ENCODE peak calls at places on chromosomes 11 and 22, in seven cellular contexts. B is fibroblast of mammary gland, U is PC-3, I is IMR-90, A is Calu3, P is foreskin fibroblast, L is breast epithelium. F is an unnamed sample.

GRCh38 chr22:41568811-41569210 is 8.0 kb downstream of the CSDC2 start:
- DNase-seq in A (no peak), L (no peak), U (no peak), B (no peak), P (no peak), I (no peak), F (no peak)

GRCh38 chr11:102589047-102589459 is 36.1 kb downstream of the MMP20 start:
- DNase-seq in I (no peak), U (no peak), L (no peak), B (no peak), P (no peak), A (no peak), F (no peak)

GRCh38 chr11:10581481-10582019 is 13.1 kb upstream of the LYVE1 start:
- DNase-seq in I (peak), P (no peak), U (peak), B (peak), L (peak), A (no peak), F (no peak)

GRCh38 chr11:118084247-118084646 is 2.5 kb downstream of the SMIM35 start:
- DNase-seq in L (no peak), U (peak), B (peak), A (no peak), P (peak), I (no peak), F (no peak)

GRCh38 chr11:95768521-95768920 is 21.1 kb downstream of the FAM76B start:
- DNase-seq in A (no peak), L (no peak), B (no peak), P (no peak), U (no peak), I (peak), F (no peak)

GRCh38 chr11:32809313-32809712 is 14.9 kb upstream of the CCDC73 start:
- DNase-seq in A (peak), B (peak), I (peak), U (peak), L (peak), P (peak), F (peak)

GRCh38 chr11:45304111-45304991 is 18.2 kb upstream of the SYT13 start:
- DNase-seq in P (no peak), U (no peak), B (no peak), A (no peak), L (no peak), I (no peak), F (no peak)

GRCh38 chr11:66749091-66749490 is 20.1 kb upstream of the SPTBN2 start:
- DNase-seq in I (no peak), U (peak), A (peak), B (no peak), P (no peak), L (peak), F (no peak)

GRCh38 chr11:6654281-6655019 is 1.2 kb downstream of the DCHS1 start:
- DNase-seq in L (no peak), B (no peak), I (no peak), A (no peak), P (no peak), U (no peak), F (no peak)

GRCh38 chr11:121547574-121547973 is 94.8 kb upstream of the SORL1-AS1 start:
- DNase-seq in I (no peak), U (no peak), L (no peak), B (no peak), A (no peak), P (no peak), F (no peak)

GRCh38 chr11:35980646-35981402 is 37.0 kb downstream of the LDLRAD3 start:
- DNase-seq in B (peak), P (no peak), I (peak), A (no peak), L (no peak), U (no peak), F (no peak)

GRCh38 chr11:105673089-105673488 is 63.2 kb downstream of the GRIA4 start:
- DNase-seq in I (peak), P (peak), A (peak), U (peak), L (no peak), B (peak), F (peak)

GRCh38 chr11:283405-284080 is 5.3 kb downstream of the NLRP6 start:
- DNase-seq in U (no peak), A (no peak), P (no peak), B (no peak), I (no peak), L (no peak), F (no peak)

GRCh38 chr11:3797329-3798090 is at the start of gene NUP98:
- DNase-seq in P (peak), I (peak), A (peak), U (peak), L (peak), B (peak), F (peak)

GRCh38 chr22:47051435-47052175 is 289.2 kb downstream of the TBC1D22A start:
- DNase-seq in L (no peak), B (no peak), A (no peak), I (no peak), P (no peak), U (no peak), F (no peak)

GRCh38 chr22:46195487-46196165 is 45.3 kb downstream of the PPARA start:
- DNase-seq in I (peak), A (peak), U (no peak), P (no peak), B (no peak), L (no peak), F (no peak)

GRCh38 chr22:42173183-42173926 is 42.7 kb upstream of the CYP2D6 start:
- DNase-seq in U (no peak), A (no peak), L (no peak), P (no peak), I (no peak), B (peak), F (no peak)

DNA sequence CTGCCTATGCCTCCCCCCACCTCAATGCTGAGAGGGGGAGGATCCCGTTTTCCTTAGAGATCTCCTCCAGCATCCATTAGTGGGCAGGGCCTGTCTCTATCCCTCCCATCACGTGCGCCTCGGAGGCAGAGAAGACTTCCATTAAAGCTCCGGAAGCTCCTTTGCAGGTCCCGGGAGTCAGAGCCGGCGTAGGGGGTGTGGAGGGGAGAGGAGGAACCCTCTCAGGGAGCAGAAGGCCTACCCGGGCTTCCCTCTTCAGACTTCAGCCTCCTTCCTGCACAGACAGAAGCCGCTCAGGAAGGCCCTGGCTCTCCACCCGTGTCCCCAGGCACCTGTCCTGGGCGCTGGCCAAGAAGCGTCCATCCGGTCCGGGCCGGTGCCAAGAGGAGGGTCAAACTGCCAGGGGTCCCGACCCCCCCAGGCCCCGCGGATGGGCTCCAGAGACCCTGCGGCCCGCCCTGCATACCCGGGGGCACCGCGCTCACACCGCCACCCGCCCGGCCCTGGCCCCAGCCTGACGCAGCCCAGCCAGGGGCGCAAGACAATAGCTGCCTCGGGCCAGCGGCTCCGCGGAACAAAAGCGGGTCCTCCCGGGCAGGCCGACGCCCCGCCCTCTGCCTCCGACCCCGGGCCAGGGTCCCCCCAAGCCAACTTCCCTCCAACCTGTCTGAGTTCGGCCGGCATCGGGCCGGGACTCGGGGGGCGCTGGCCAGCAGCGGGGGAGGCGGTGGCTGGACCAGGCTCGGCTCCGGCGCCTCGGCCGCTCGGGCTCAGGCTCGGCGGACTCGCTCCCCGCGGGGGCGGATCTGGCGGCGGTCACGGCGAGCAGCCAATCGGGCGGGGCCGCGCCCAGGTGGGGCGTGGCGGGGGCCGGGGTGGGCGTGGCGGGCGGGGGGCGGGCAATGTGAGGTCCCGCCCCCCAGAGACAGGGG is 29.9 kb downstream of the ARVCF start:
- DNase-seq in U (peak), I (peak), B (peak), P (peak), L (peak), A (peak), F (peak)
- TF ChIP-seq CTCF in U (no peak), I (no peak), B (no peak), P (no peak), L (no peak), A (no peak), F (no peak)

GRCh38 chr11:104148696-104149095 is 15.3 kb downstream of the PDGFD start:
- DNase-seq in P (peak), A (no peak), L (no peak), U (no peak), I (no peak), B (no peak), F (no peak)
- TF ChIP-seq CTCF in P (no peak), A (no peak), L (no peak), U (no peak), I (no peak), B (no peak), F (no peak)

GRCh38 chr11:69644071-69644961 is 3.4 kb downstream of the CCND1 start:
- DNase-seq in A (peak), P (peak), L (peak), I (peak), U (peak), B (peak), F (no peak)

GRCh38 chr11:69642913-69643632 is 2.1 kb downstream of the CCND1 start:
- DNase-seq in U (peak), P (peak), I (peak), A (peak), B (peak), L (peak), F (peak)

GRCh38 chr11:69644962-69645675 is 4.2 kb downstream of the CCND1 start:
- DNase-seq in P (no peak), U (peak), A (no peak), I (no peak), L (no peak), B (no peak), F (no peak)

GRCh38 chr11:69642549-69642912 is 1.6 kb downstream of the CCND1 start:
- DNase-seq in U (no peak), B (no peak), I (no peak), P (no peak), L (no peak), A (no peak), F (no peak)

GRCh38 chr11:69643646-69644045 is 2.7 kb downstream of the CCND1 start:
- DNase-seq in U (peak), A (no peak), I (no peak), P (no peak), B (no peak), L (no peak), F (no peak)
- TF ChIP-seq CTCF in U (peak), A (peak), I (no peak), P (no peak), B (no peak), L (no peak), F (no peak)

DNA sequence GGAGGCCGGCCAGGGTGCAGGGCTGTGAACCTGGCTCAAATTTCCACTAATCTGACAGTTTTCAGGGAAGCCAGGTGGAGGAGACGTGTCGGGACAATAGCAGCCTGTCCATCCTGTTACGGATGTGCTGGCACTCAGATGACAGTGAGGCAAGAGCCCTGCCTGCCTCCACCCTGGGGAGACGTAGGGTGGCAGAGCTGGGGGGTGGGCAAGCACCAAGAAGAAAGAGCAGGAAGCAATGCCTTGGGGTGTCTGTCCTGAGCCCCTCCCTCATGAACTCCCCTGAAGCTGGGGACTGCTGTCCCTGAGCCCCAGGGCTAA is 10.0 kb upstream of the TRIM29 start:
- DNase-seq in A (no peak), P (no peak), U (no peak), B (no peak), L (no peak), I (no peak), F (no peak)
- TF ChIP-seq CTCF in A (no peak), P (no peak), U (no peak), B (no peak), L (no peak), I (no peak), F (no peak)

F was measured in progenitor cell of endocrine pancreas.